ENCODE peak calls at places on chromosomes 16 and 17, in five cellular contexts. One of them, this sample, is unnamed. For H4K20me1, the result is how much of the 10 kb centered on the place peaks cover.

GRCh38 chr16:31505483-31505882 is 2.7 kb downstream of the RUSF1 start:
- DNase-seq in HCT116: no peak
- DNase-seq in GM23248: no peak
- DNase-seq in PC-9: no peak
- DNase-seq in HepG2: no peak
- DNase-seq in this sample: no peak

GRCh38 chr16:25151996-25152395 is 40.5 kb downstream of the LCMT1 start:
- DNase-seq in HCT116: peak
- DNase-seq in GM23248: peak
- DNase-seq in PC-9: peak
- DNase-seq in HepG2: no peak
- DNase-seq in this sample: no peak

GRCh38 chr16:88536510-88536909 is 33.7 kb upstream of the ZC3H18 start:
- DNase-seq in HCT116: no peak
- DNase-seq in GM23248: no peak
- DNase-seq in PC-9: no peak
- DNase-seq in HepG2: no peak
- DNase-seq in this sample: no peak

GRCh38 chr17:50817838-50818237 is 17.5 kb upstream of the WFIKKN2 start:
- DNase-seq in HCT116: peak
- DNase-seq in GM23248: peak
- DNase-seq in PC-9: peak
- DNase-seq in HepG2: no peak
- DNase-seq in this sample: no peak

GRCh38 chr17:31489295-31490018 is 98.0 kb downstream of the RAB11FIP4 start:
- DNase-seq in HCT116: peak
- DNase-seq in GM23248: no peak
- DNase-seq in PC-9: peak
- DNase-seq in HepG2: peak
- DNase-seq in this sample: no peak

GRCh38 chr16:75235721-75236193 is 15.7 kb downstream of the BCAR1 start:
- DNase-seq in HCT116: no peak
- DNase-seq in GM23248: no peak
- DNase-seq in PC-9: no peak
- DNase-seq in HepG2: no peak
- DNase-seq in this sample: no peak

GRCh38 chr17:81347437-81347836 is 47.8 kb upstream of the BAHCC1 start:
- DNase-seq in HCT116: no peak
- DNase-seq in GM23248: no peak
- DNase-seq in PC-9: no peak
- DNase-seq in HepG2: no peak
- DNase-seq in this sample: no peak

GRCh38 chr17:77054926-77055325 is 85.8 kb upstream of the SEC14L1 start:
- DNase-seq in HCT116: no peak
- DNase-seq in GM23248: no peak
- DNase-seq in PC-9: no peak
- DNase-seq in HepG2: no peak
- DNase-seq in this sample: no peak

GRCh38 chr16:23423496-23424049 is 29.4 kb downstream of the COG7 start:
- DNase-seq in HCT116: peak
- DNase-seq in GM23248: peak
- DNase-seq in PC-9: peak
- DNase-seq in HepG2: peak
- DNase-seq in this sample: no peak

GRCh38 chr16:15990902-15991301 is 41.5 kb downstream of the ABCC1 start:
- DNase-seq in HCT116: no peak
- DNase-seq in GM23248: no peak
- DNase-seq in PC-9: no peak
- DNase-seq in HepG2: no peak
- DNase-seq in this sample: no peak

GRCh38 chr17:56047321-56047720 is 106.0 kb upstream of the ANKFN1 start:
- DNase-seq in HCT116: no peak
- DNase-seq in GM23248: no peak
- DNase-seq in PC-9: no peak
- DNase-seq in HepG2: no peak
- DNase-seq in this sample: no peak

GRCh38 chr17:77935121-77935571 is 23.4 kb upstream of the TNRC6C start:
- DNase-seq in HCT116: no peak
- DNase-seq in GM23248: no peak
- DNase-seq in PC-9: no peak
- DNase-seq in HepG2: peak
- DNase-seq in this sample: no peak

GRCh38 chr17:8455660-8456059 is 20.0 kb downstream of the NDEL1 start:
- DNase-seq in HCT116: no peak
- DNase-seq in GM23248: no peak
- DNase-seq in PC-9: no peak
- DNase-seq in HepG2: no peak
- DNase-seq in this sample: no peak

GRCh38 chr16:87278191-87279093 is 38.8 kb downstream of the C16orf95 start:
- DNase-seq in HCT116: peak
- DNase-seq in GM23248: peak
- DNase-seq in PC-9: peak
- DNase-seq in HepG2: peak
- DNase-seq in this sample: no peak

GRCh38 chr17:4950075-4950756 is 703 bp upstream of the ENO3 start:
- DNase-seq in HCT116: no peak
- DNase-seq in GM23248: peak
- DNase-seq in PC-9: no peak
- DNase-seq in HepG2: peak
- DNase-seq in this sample: peak

GRCh38 chr16:67017451-67017750 is 11.5 kb upstream of the CBFB start:
- DNase-seq in HCT116: no peak
- DNase-seq in GM23248: no peak
- DNase-seq in PC-9: no peak
- DNase-seq in HepG2: no peak
- DNase-seq in this sample: no peak

GRCh38 chr17:17675925-17676534 is 5.2 kb upstream of the RAI1 start:
- DNase-seq in HCT116: peak
- DNase-seq in GM23248: peak
- DNase-seq in PC-9: peak
- DNase-seq in HepG2: no peak
- DNase-seq in this sample: peak

GRCh38 chr17:31691251-31691905 is 167.7 kb downstream of the COPRS start:
- DNase-seq in HCT116: no peak
- DNase-seq in GM23248: no peak
- DNase-seq in PC-9: no peak
- DNase-seq in HepG2: no peak
- DNase-seq in this sample: no peak

GRCh38 chr16:27436065-27436464 is 34.1 kb downstream of the IL21R start:
- DNase-seq in HCT116: no peak
- DNase-seq in GM23248: no peak
- DNase-seq in PC-9: no peak
- DNase-seq in HepG2: no peak
- DNase-seq in this sample: no peak

GRCh38 chr16:61579195-61579594 is 457.0 kb downstream of the CDH8 start:
- DNase-seq in HCT116: no peak
- DNase-seq in GM23248: no peak
- DNase-seq in PC-9: no peak
- DNase-seq in HepG2: no peak
- DNase-seq in this sample: no peak

GRCh38 chr17:31250229-31250628 is 46.8 kb downstream of the OMG start:
- DNase-seq in HCT116: no peak
- DNase-seq in GM23248: no peak
- DNase-seq in PC-9: no peak
- DNase-seq in HepG2: no peak
- DNase-seq in this sample: peak

GRCh38 chr16:57531635-57532220 is 4.6 kb downstream of the CCDC102A start:
- DNase-seq in HCT116: no peak
- DNase-seq in GM23248: no peak
- DNase-seq in PC-9: no peak
- DNase-seq in HepG2: no peak
- DNase-seq in this sample: no peak

GRCh38 chr16:88354229-88355092 is 28.3 kb upstream of the ZNF469 start:
- DNase-seq in HCT116: no peak
- DNase-seq in GM23248: no peak
- DNase-seq in PC-9: no peak
- DNase-seq in HepG2: no peak
- DNase-seq in this sample: no peak

GRCh38 chr16:82639666-82640336 is 13.0 kb downstream of the CDH13 start:
- DNase-seq in HCT116: peak
- DNase-seq in GM23248: peak
- DNase-seq in PC-9: no peak
- DNase-seq in HepG2: peak
- DNase-seq in this sample: peak

GRCh38 chr17:1898872-1899271 is 69.1 kb downstream of the RPA1 start:
- DNase-seq in HCT116: no peak
- DNase-seq in GM23248: no peak
- DNase-seq in PC-9: no peak
- DNase-seq in HepG2: no peak
- DNase-seq in this sample: no peak

GRCh38 chr17:44203731-44204452 is 4.2 kb upstream of the ATXN7L3 start:
- DNase-seq in HCT116: no peak
- DNase-seq in GM23248: peak
- DNase-seq in PC-9: peak
- DNase-seq in HepG2: peak
- DNase-seq in this sample: peak

GRCh38 chr17:74757931-74758845 is 9.8 kb downstream of the NHERF1 start:
- DNase-seq in HCT116: no peak
- DNase-seq in GM23248: no peak
- DNase-seq in PC-9: peak
- DNase-seq in HepG2: no peak
- DNase-seq in this sample: no peak

GRCh38 chr17:1056761-1057160 is 59.8 kb downstream of the TIMM22 start:
- DNase-seq in HCT116: no peak
- DNase-seq in GM23248: no peak
- DNase-seq in PC-9: no peak
- DNase-seq in HepG2: no peak
- DNase-seq in this sample: no peak

GRCh38 chr17:12116143-12116542 is 95.5 kb downstream of the MAP2K4 start:
- DNase-seq in HCT116: no peak
- DNase-seq in GM23248: peak
- DNase-seq in PC-9: no peak
- DNase-seq in HepG2: no peak
- DNase-seq in this sample: no peak

GRCh38 chr17:65407017-65407416 is 154.4 kb downstream of the AXIN2 start:
- DNase-seq in HCT116: no peak
- DNase-seq in GM23248: peak
- DNase-seq in PC-9: no peak
- DNase-seq in HepG2: no peak
- DNase-seq in this sample: no peak

GRCh38 chr17:66564992-66565465 is 262.6 kb downstream of the PRKCA start:
- DNase-seq in HCT116: no peak
- DNase-seq in GM23248: peak
- DNase-seq in PC-9: no peak
- DNase-seq in HepG2: peak
- DNase-seq in this sample: no peak

GRCh38 chr17:50102164-50102991 is 7.2 kb downstream of the PDK2 start:
- DNase-seq in HCT116: no peak
- DNase-seq in GM23248: no peak
- DNase-seq in PC-9: peak
- DNase-seq in HepG2: peak
- DNase-seq in this sample: no peak

GRCh38 chr17:58184308-58184985 is 8.1 kb upstream of the EPX start:
- DNase-seq in HCT116: peak
- DNase-seq in GM23248: peak
- DNase-seq in PC-9: peak
- DNase-seq in HepG2: no peak
- DNase-seq in this sample: no peak

GRCh38 chr16:56637814-56638750 is at the start of gene MT1A:
- DNase-seq in HCT116: no peak
- DNase-seq in GM23248: peak
- DNase-seq in PC-9: no peak
- DNase-seq in HepG2: peak
- DNase-seq in this sample: no peak

GRCh38 chr17:73297934-73298861 is 13.6 kb downstream of the CDC42EP4 start:
- DNase-seq in HCT116: no peak
- DNase-seq in GM23248: no peak
- DNase-seq in PC-9: no peak
- DNase-seq in HepG2: peak
- DNase-seq in this sample: no peak

GRCh38 chr17:73304438-73304837 is 7.4 kb downstream of the CDC42EP4 start:
- DNase-seq in HCT116: no peak
- DNase-seq in GM23248: peak
- DNase-seq in PC-9: no peak
- DNase-seq in HepG2: no peak
- DNase-seq in this sample: no peak

GRCh38 chr17:73302189-73302588 is 9.6 kb downstream of the CDC42EP4 start:
- DNase-seq in HCT116: no peak
- DNase-seq in GM23248: peak
- DNase-seq in PC-9: no peak
- DNase-seq in HepG2: no peak
- DNase-seq in this sample: no peak

GRCh38 chr17:73300392-73300791 is 11.4 kb downstream of the CDC42EP4 start:
- DNase-seq in HCT116: no peak
- DNase-seq in GM23248: no peak
- DNase-seq in PC-9: no peak
- DNase-seq in HepG2: peak
- DNase-seq in this sample: no peak

GRCh38 chr17:73301359-73301758 is 10.4 kb downstream of the CDC42EP4 start:
- DNase-seq in HCT116: no peak
- DNase-seq in GM23248: peak
- DNase-seq in PC-9: no peak
- DNase-seq in HepG2: no peak
- DNase-seq in this sample: no peak
- H4K20me1 ChIP-seq in HCT116: under half
- H4K20me1 ChIP-seq in GM23248: under half
- H4K20me1 ChIP-seq in PC-9: under half
- H4K20me1 ChIP-seq in HepG2: half or more
- H4K20me1 ChIP-seq in this sample: under half

GRCh38 chr16:2585651-2586081 is 47.8 kb downstream of the PDPK1 start:
- DNase-seq in HCT116: no peak
- DNase-seq in GM23248: no peak
- DNase-seq in PC-9: no peak
- DNase-seq in HepG2: no peak
- DNase-seq in this sample: no peak
- H4K20me1 ChIP-seq in HCT116: under half
- H4K20me1 ChIP-seq in GM23248: under half
- H4K20me1 ChIP-seq in PC-9: under half
- H4K20me1 ChIP-seq in HepG2: under half
- H4K20me1 ChIP-seq in this sample: under half

GRCh38 chr16:11916524-11917285 is 949 bp upstream of the GSPT1 start:
- DNase-seq in HCT116: no peak
- DNase-seq in GM23248: peak
- DNase-seq in PC-9: peak
- DNase-seq in HepG2: peak
- DNase-seq in this sample: no peak

GRCh38 chr16:11914759-11915643 is 755 bp downstream of the GSPT1 start:
- DNase-seq in HCT116: no peak
- DNase-seq in GM23248: peak
- DNase-seq in PC-9: no peak
- DNase-seq in HepG2: no peak
- DNase-seq in this sample: peak

GRCh38 chr16:11913425-11914079 is 2.2 kb downstream of the GSPT1 start:
- DNase-seq in HCT116: no peak
- DNase-seq in GM23248: peak
- DNase-seq in PC-9: peak
- DNase-seq in HepG2: no peak
- DNase-seq in this sample: no peak

GRCh38 chr16:11915644-11916523 is at the start of gene GSPT1:
- DNase-seq in HCT116: peak
- DNase-seq in GM23248: peak
- DNase-seq in PC-9: peak
- DNase-seq in HepG2: peak
- DNase-seq in this sample: peak

GRCh38 chr16:11914210-11914758 is 1.5 kb downstream of the GSPT1 start:
- DNase-seq in HCT116: no peak
- DNase-seq in GM23248: no peak
- DNase-seq in PC-9: no peak
- DNase-seq in HepG2: no peak
- DNase-seq in this sample: peak
- H4K20me1 ChIP-seq in HCT116: under half
- H4K20me1 ChIP-seq in GM23248: under half
- H4K20me1 ChIP-seq in PC-9: half or more
- H4K20me1 ChIP-seq in HepG2: half or more
- H4K20me1 ChIP-seq in this sample: under half

GRCh38 chr16:70257391-70257790 is 5.7 kb upstream of the EXOSC6 start:
- DNase-seq in HCT116: no peak
- DNase-seq in GM23248: no peak
- DNase-seq in PC-9: no peak
- DNase-seq in HepG2: no peak
- DNase-seq in this sample: no peak
- H4K20me1 ChIP-seq in HCT116: under half
- H4K20me1 ChIP-seq in GM23248: under half
- H4K20me1 ChIP-seq in PC-9: half or more
- H4K20me1 ChIP-seq in HepG2: under half
- H4K20me1 ChIP-seq in this sample: under half